ENCODE peak calls at places on chromosome 3, in four cellular contexts. C is cardiac fibroblast; M is GM04504; L is CD8-positive, alpha-beta T cell. Q is an unnamed sample.

GRCh38 chr3:57065588-57065987 is 5.1 kb downstream of the SPATA12 start:
- DNase-seq in M (no peak), C (no peak), L (no peak), Q (no peak)

GRCh38 chr3:136899622-136900158 is 37.7 kb downstream of the NCK1 start:
- DNase-seq in M (no peak), L (no peak), C (no peak), Q (no peak)

GRCh38 chr3:98775459-98775858 is 12.3 kb downstream of the ST3GAL6 start:
- DNase-seq in C (no peak), M (no peak), L (no peak), Q (no peak)

GRCh38 chr3:193843447-193844301 is 250.7 kb downstream of the OPA1 start:
- DNase-seq in C (no peak), L (no peak), M (no peak), Q (no peak)

GRCh38 chr3:102447272-102447671 is 12.5 kb downstream of the ZPLD1 start:
- DNase-seq in C (peak), M (no peak), L (no peak), Q (peak)

GRCh38 chr3:108011616-108012015 is 79.2 kb downstream of the CD47 start:
- DNase-seq in L (no peak), C (no peak), M (no peak), Q (no peak)

GRCh38 chr3:44562147-44562546 is 7.2 kb downstream of the ZKSCAN7 start:
- DNase-seq in L (no peak), C (no peak), M (no peak), Q (no peak)

GRCh38 chr3:56725175-56725574 is 42.1 kb upstream of the TASOR start:
- DNase-seq in C (no peak), L (peak), M (no peak), Q (no peak)

GRCh38 chr3:64518950-64519349 is 168.8 kb downstream of the ADAMTS9 start:
- DNase-seq in M (peak), L (no peak), C (peak), Q (peak)

GRCh38 chr3:53042654-53043053 is 3.2 kb downstream of the SFMBT1 start:
- DNase-seq in C (no peak), L (no peak), M (no peak), Q (no peak)

GRCh38 chr3:197350446-197350845 is 52.0 kb upstream of the DLG1 start:
- DNase-seq in M (no peak), L (no peak), C (no peak), Q (no peak)

GRCh38 chr3:12891985-12892839 is 50.8 kb upstream of the RPL32 start:
- DNase-seq in L (no peak), C (peak), M (peak), Q (peak)

GRCh38 chr3:71078199-71078598 is 505.3 kb downstream of the FOXP1 start:
- DNase-seq in L (no peak), C (no peak), M (no peak), Q (no peak)

GRCh38 chr3:73270839-73271483 is 209.5 kb downstream of the EBLN2 start:
- DNase-seq in M (peak), C (no peak), L (no peak), Q (peak)

GRCh38 chr3:177764377-177764912 is 567.2 kb upstream of the TBL1XR1 start:
- DNase-seq in L (no peak), C (peak), M (no peak), Q (no peak)

GRCh38 chr3:155979746-155980145 is 109.3 kb downstream of the GMPS start:
- DNase-seq in M (no peak), C (peak), L (no peak), Q (peak)

GRCh38 chr3:124395584-124396340 is 334.5 kb upstream of the UMPS start:
- DNase-seq in M (no peak), C (no peak), L (no peak), Q (no peak)

GRCh38 chr3:106183762-106184391 is 315.1 kb upstream of the CBLB start:
- DNase-seq in C (peak), M (peak), L (no peak), Q (peak)

GRCh38 chr3:23913873-23914743 is 2.7 kb downstream of the NKIRAS1 start:
- DNase-seq in L (no peak), C (no peak), M (no peak), Q (no peak)